ENCODE peak calls at places on chromosomes 11 and 22, in four cellular contexts. One of them, this sample, is unnamed.

GRCh38 chr11:41935795-41936194 is 476.3 kb upstream of the LRRC4C start:
- DNase-seq in memory B cell: no peak
- DNase-seq in NCI-H1417: no peak
- DNase-seq in M059J: no peak
- DNase-seq in this sample: no peak

GRCh38 chr11:117070016-117070415 is 28.2 kb downstream of the SIK3 start:
- DNase-seq in NCI-H1417: no peak
- DNase-seq in memory B cell: no peak
- DNase-seq in M059J: peak
- DNase-seq in this sample: peak

GRCh38 chr11:14506532-14506931 is 6.9 kb upstream of the COPB1 start:
- DNase-seq in M059J: peak
- DNase-seq in NCI-H1417: no peak
- DNase-seq in memory B cell: no peak
- DNase-seq in this sample: no peak

GRCh38 chr22:39493759-39494158 is 8.3 kb upstream of the MIEF1 start:
- DNase-seq in M059J: peak
- DNase-seq in memory B cell: no peak
- DNase-seq in NCI-H1417: no peak
- DNase-seq in this sample: peak

GRCh38 chr11:8717876-8718753 is 35.5 kb downstream of the RPL27A start:
- DNase-seq in NCI-H1417: no peak
- DNase-seq in M059J: peak
- DNase-seq in memory B cell: peak
- DNase-seq in this sample: peak

GRCh38 chr11:69494851-69495250 is 13.4 kb downstream of the LINC01488 start:
- DNase-seq in NCI-H1417: no peak
- DNase-seq in memory B cell: no peak
- DNase-seq in M059J: no peak
- DNase-seq in this sample: no peak

GRCh38 chr11:17013548-17014320 is 480 bp downstream of the PLEKHA7 start:
- DNase-seq in memory B cell: peak
- DNase-seq in NCI-H1417: peak
- DNase-seq in M059J: no peak
- DNase-seq in this sample: no peak

GRCh38 chr22:40797427-40797826 is 21.7 kb downstream of the SLC25A17 start:
- DNase-seq in memory B cell: no peak
- DNase-seq in NCI-H1417: no peak
- DNase-seq in M059J: peak
- DNase-seq in this sample: peak

GRCh38 chr11:1825039-1825740 is 9.6 kb upstream of the SYT8 start:
- DNase-seq in M059J: no peak
- DNase-seq in NCI-H1417: no peak
- DNase-seq in memory B cell: peak
- DNase-seq in this sample: peak

GRCh38 chr11:103773059-103773458 is 263.4 kb upstream of the DDI1 start:
- DNase-seq in NCI-H1417: no peak
- DNase-seq in memory B cell: no peak
- DNase-seq in M059J: no peak
- DNase-seq in this sample: peak

GRCh38 chr11:87223816-87224215 is 186.1 kb downstream of the TMEM135 start:
- DNase-seq in M059J: peak
- DNase-seq in memory B cell: no peak
- DNase-seq in NCI-H1417: no peak
- DNase-seq in this sample: peak

GRCh38 chr11:69529001-69529400 is 47.5 kb downstream of the LINC01488 start:
- DNase-seq in M059J: no peak
- DNase-seq in NCI-H1417: no peak
- DNase-seq in memory B cell: no peak
- DNase-seq in this sample: no peak

GRCh38 chr22:35484651-35485372 is 55.8 kb upstream of the RASD2 start:
- DNase-seq in NCI-H1417: no peak
- DNase-seq in memory B cell: no peak
- DNase-seq in M059J: peak
- DNase-seq in this sample: no peak

GRCh38 chr22:19802881-19803735 is 42.5 kb downstream of the TBX1 start:
- DNase-seq in M059J: no peak
- DNase-seq in NCI-H1417: no peak
- DNase-seq in memory B cell: no peak
- DNase-seq in this sample: no peak

GRCh38 chr22:30720263-30720837 is 25.7 kb downstream of the OSBP2 start:
- DNase-seq in M059J: no peak
- DNase-seq in NCI-H1417: no peak
- DNase-seq in memory B cell: no peak
- DNase-seq in this sample: no peak

GRCh38 chr22:39136317-39136716 is 16.2 kb downstream of the CBX7 start:
- DNase-seq in M059J: no peak
- DNase-seq in memory B cell: no peak
- DNase-seq in NCI-H1417: no peak
- DNase-seq in this sample: no peak

GRCh38 chr22:48567213-48567975 is 1260.3 kb downstream of the BRD1 start:
- DNase-seq in M059J: no peak
- DNase-seq in NCI-H1417: no peak
- DNase-seq in memory B cell: no peak
- DNase-seq in this sample: no peak

GRCh38 chr22:24981066-24981465 is 28.6 kb downstream of the KIAA1671 start:
- DNase-seq in NCI-H1417: no peak
- DNase-seq in memory B cell: no peak
- DNase-seq in M059J: no peak
- DNase-seq in this sample: no peak

GRCh38 chr11:126601550-126602215 is 246.2 kb downstream of the ST3GAL4 start:
- DNase-seq in NCI-H1417: peak
- DNase-seq in M059J: no peak
- DNase-seq in memory B cell: no peak
- DNase-seq in this sample: no peak

GRCh38 chr11:64306563-64306875 is 1.2 kb downstream of the ESRRA start:
- DNase-seq in NCI-H1417: no peak
- DNase-seq in memory B cell: no peak
- DNase-seq in M059J: no peak
- DNase-seq in this sample: no peak

GRCh38 chr11:119652907-119653659 is 75.9 kb downstream of the NECTIN1 start:
- DNase-seq in NCI-H1417: no peak
- DNase-seq in M059J: no peak
- DNase-seq in memory B cell: no peak
- DNase-seq in this sample: no peak

GRCh38 chr11:32586576-32587190 is 3.1 kb downstream of the EIF3M start:
- DNase-seq in memory B cell: no peak
- DNase-seq in M059J: peak
- DNase-seq in NCI-H1417: no peak
- DNase-seq in this sample: peak

GRCh38 chr11:118924591-118925585 is 838 bp downstream of the BCL9L start:
- DNase-seq in memory B cell: peak
- DNase-seq in M059J: peak
- DNase-seq in NCI-H1417: peak
- DNase-seq in this sample: no peak

GRCh38 chr11:6737872-6738466 is 33.8 kb downstream of the OR2AG2 start:
- DNase-seq in memory B cell: peak
- DNase-seq in NCI-H1417: peak
- DNase-seq in M059J: peak
- DNase-seq in this sample: peak

GRCh38 chr22:49146511-49146910 is 681.2 kb downstream of the BRD1 start:
- DNase-seq in NCI-H1417: no peak
- DNase-seq in M059J: no peak
- DNase-seq in memory B cell: no peak
- DNase-seq in this sample: no peak

This sample was measured in fibroblast of villous mesenchyme.